ENCODE peak calls at places on chromosomes 4 and X, in five cellular contexts. U, P, E, W and S are unnamed samples.

GRCh38 chr4:186739802-186740434 is 16.3 kb upstream of the FAT1 start:
- DNase-seq in U (no peak), P (peak; percentile 22), E (no peak), W (no peak), S (no peak)

GRCh38 chr4:65287071-65287470 is 383.2 kb downstream of the EPHA5 start:
- DNase-seq in U (no peak), P (no peak), E (no peak), W (no peak), S (no peak)

GRCh38 chr4:188976644-188977115 is 837.4 kb downstream of the TRIML1 start:
- DNase-seq in U (no peak), P (no peak), E (no peak), W (no peak), S (peak; percentile 32)

GRCh38 chrX:68455151-68455510 is 21.8 kb upstream of the OPHN1 start:
- DNase-seq in U (peak; percentile 33), P (no peak), E (no peak), W (no peak), S (no peak)

GRCh38 chrX:115393271-115393670 is 103.8 kb downstream of the LUZP4 start:
- DNase-seq in U (peak; percentile 46), P (no peak), E (no peak), W (no peak), S (no peak)

GRCh38 chr4:6749340-6750171 is 33.0 kb upstream of the KIAA0232 start:
- DNase-seq in U (peak; percentile 91), P (peak; percentile 47), E (no peak), W (no peak), S (no peak)

GRCh38 chrX:77119706-77120105 is 327.5 kb upstream of the FGF16 start:
- DNase-seq in U (peak; percentile 44), P (no peak), E (no peak), W (no peak), S (no peak)

GRCh38 chr4:211033-211511 is 86.8 kb downstream of the ZNF718 start:
- DNase-seq in U (no peak), P (no peak), E (no peak), W (peak; percentile 28), S (no peak)

GRCh38 chr4:990746-991367 is 2.3 kb downstream of the SLC26A1 start:
- DNase-seq in U (no peak), P (no peak), E (no peak), W (no peak), S (no peak)

GRCh38 chr4:77921701-77922100 is 59.1 kb downstream of the MRPL1 start:
- DNase-seq in U (peak; percentile 84), P (no peak), E (no peak), W (no peak), S (no peak)

GRCh38 chrX:114344756-114345155 is 239.1 kb upstream of the HTR2C start:
- DNase-seq in U (peak; percentile 3), P (peak; percentile 23), E (no peak), W (no peak), S (no peak)

GRCh38 chr4:169063441-169063840 is 53.4 kb upstream of the CBR4 start:
- DNase-seq in U (no peak), P (no peak), E (no peak), W (no peak), S (no peak)

GRCh38 chr4:144355809-144356757 is 215.6 kb upstream of the GYPA start:
- DNase-seq in U (peak; percentile 3), P (peak; percentile 11), E (no peak), W (peak; percentile 51), S (peak; percentile 53)

DNA sequence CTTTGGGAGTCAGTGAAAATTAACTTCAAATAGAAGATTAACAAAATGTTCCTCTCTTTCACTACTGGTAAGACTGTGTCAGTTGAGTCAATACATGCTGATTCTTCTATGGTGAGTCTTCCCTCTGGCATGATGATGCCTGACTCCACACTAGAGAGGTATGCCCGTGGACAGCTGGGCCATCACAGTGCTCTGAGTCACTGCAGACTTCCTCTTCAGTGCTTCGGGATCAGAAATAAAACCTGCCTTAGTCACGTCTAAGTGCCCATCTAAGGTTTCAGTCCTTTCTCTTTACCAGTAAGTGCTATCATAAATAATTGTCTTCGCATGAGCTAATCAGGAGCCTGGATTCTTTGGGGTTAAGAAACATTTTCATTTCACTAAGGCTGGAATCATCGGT is 1.6 kb upstream of the ASB5 start:
- DNase-seq in U (peak; percentile 20), P (no peak), E (no peak), W (no peak), S (no peak)
- TF ChIP-seq ATF3 in U (no peak), P (no peak), E (no peak), W (no peak), S (no peak)

DNA sequence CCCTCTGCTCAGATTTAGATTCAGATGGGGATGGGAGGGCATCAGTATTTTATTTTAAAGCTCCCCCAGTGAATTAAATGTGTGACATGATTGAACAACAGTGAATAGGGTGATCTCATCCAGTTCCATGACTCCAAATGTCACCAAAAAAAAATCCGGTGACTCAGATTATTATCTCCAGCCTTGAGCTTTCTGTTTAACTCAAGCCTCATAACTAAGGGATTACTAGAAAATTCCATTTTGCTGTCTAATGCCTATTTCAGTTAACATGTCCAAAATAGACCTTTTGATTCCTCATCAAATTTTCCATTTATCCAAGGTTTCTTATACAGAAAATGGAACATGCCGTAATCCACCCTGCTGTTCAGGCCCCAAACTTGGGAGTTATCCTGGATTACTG is 121.9 kb upstream of the TMEM47 start:
- DNase-seq in U (no peak), P (no peak), E (no peak), W (no peak), S (no peak)
- TF ChIP-seq ATF2 in U (no peak), P (no peak), E (no peak), W (no peak), S (no peak)

GRCh38 chr4:152079543-152080293 is 318.9 kb upstream of the GATB start:
- DNase-seq in U (no peak), P (no peak), E (peak; percentile 26), W (no peak), S (no peak)
- TF ChIP-seq ATF3 in U (no peak), P (no peak), E (no peak), W (no peak), S (no peak)

GRCh38 chrX:70577442-70577841 is 132.8 kb downstream of the DLG3 start:
- DNase-seq in U (no peak), P (no peak), E (no peak), W (no peak), S (no peak)
- TF ChIP-seq ATF2 in U (no peak), P (no peak), E (no peak), W (no peak), S (no peak)

DNA sequence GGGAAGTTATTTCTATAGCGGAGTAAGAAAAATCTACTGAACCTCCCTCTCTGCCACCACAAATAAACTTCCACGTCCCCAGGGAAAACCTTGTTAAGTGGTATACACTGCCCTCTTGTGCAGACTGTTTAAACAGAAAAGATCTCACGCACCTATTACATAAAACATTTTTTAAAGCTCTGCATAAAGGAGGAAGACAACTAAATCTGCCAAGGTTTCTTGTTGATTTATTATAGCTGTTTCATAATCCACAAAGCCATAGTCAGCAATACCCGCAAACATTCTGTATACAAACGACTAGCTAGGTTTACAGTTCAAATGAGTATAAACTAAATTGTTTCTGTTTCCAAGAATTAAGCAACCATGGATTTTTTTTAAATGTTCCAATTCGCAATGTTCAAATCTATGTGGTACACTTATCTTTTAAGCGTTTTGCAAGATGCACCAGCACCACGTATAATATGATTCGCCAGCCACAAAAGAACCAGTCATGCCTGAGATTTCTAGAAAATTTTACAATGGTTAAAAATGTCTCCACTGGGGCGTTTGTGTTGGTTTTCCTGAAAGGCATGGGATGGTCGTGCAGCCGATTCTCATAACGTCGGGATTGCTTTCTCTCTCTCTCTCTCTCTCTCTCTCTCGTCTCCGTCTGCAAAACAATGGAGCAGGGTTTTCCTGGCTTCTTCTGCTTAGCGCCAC is 164.6 kb downstream of the PRKX start:
- DNase-seq in U (peak; percentile 0), P (no peak), E (no peak), W (no peak), S (no peak)
- TF ChIP-seq ATF3 in U (no peak), P (no peak), E (no peak), W (no peak), S (no peak)